ENCODE peak calls at places on chromosomes 12 and 14, in eight cellular contexts. K is ascending aorta, Z is aorta, O is uterus, M is HCT116, U is psoas muscle, G is lung, Q is testis. X is an unnamed sample.
A peak's percentile ranks its signal among the peaks of the same experiment; 100 is the strongest.

GRCh38 chr14:64734990-64735389 is 30.8 kb downstream of the PLEKHG3 start:
- DNase-seq in Q (no peak), G (no peak), O (no peak), Z (no peak), U (no peak), M (no peak), K (no peak), X (no peak)

GRCh38 chr14:99612065-99612736 is 8.2 kb upstream of the CCDC85C start:
- DNase-seq in K (no peak), M (no peak), Q (no peak), O (no peak), Z (no peak), U (no peak), G (no peak), X (no peak)

GRCh38 chr14:26216797-26217196 is 381.0 kb downstream of the NOVA1 start:
- DNase-seq in G (no peak), O (no peak), K (no peak), Z (no peak), U (no peak), Q (no peak), M (no peak), X (no peak)

GRCh38 chr12:461425-461824 is 1.7 kb downstream of the B4GALNT3 start:
- DNase-seq in G (no peak), M (no peak), O (no peak), Z (no peak), K (no peak), Q (no peak), U (no peak), X (no peak)

GRCh38 chr12:52517888-52518287 is 2.3 kb downstream of the KRT5 start:
- DNase-seq in M (no peak), O (no peak), K (no peak), Q (no peak), U (no peak), G (peak; percentile 16), Z (no peak), X (no peak)

GRCh38 chr12:114767906-114768697 is 84.1 kb upstream of the TBX3 start:
- DNase-seq in M (no peak), G (no peak), U (no peak), Z (no peak), Q (no peak), O (no peak), K (no peak), X (no peak)

GRCh38 chr12:5493018-5493417 is 61.1 kb downstream of the NTF3 start:
- DNase-seq in O (no peak), K (no peak), Z (no peak), U (no peak), Q (no peak), G (no peak), M (no peak), X (no peak)

GRCh38 chr12:21941522-21942376 is 523 bp upstream of the ABCC9 start:
- DNase-seq in O (peak; percentile 70), Q (peak; percentile 15), Z (peak; percentile 72), U (peak; percentile 71), M (no peak), K (peak; percentile 73), G (peak; percentile 51), X (no peak)

GRCh38 chr12:9798008-9798619 is 29.2 kb upstream of the KLRF1 start:
- DNase-seq in Q (peak; percentile 66), O (no peak), M (peak; percentile 71), K (no peak), Z (no peak), U (no peak), G (peak; percentile 69), X (peak; percentile 76)

GRCh38 chr14:76986261-76986565 is 42.3 kb downstream of the IRF2BPL start:
- DNase-seq in K (no peak), Z (no peak), O (no peak), G (no peak), M (no peak), Q (no peak), U (no peak), X (no peak)

GRCh38 chr12:112750971-112751370 is 40.6 kb upstream of the RPH3A start:
- DNase-seq in Q (no peak), K (no peak), U (no peak), O (no peak), Z (no peak), G (no peak), M (no peak), X (no peak)

GRCh38 chr14:31902915-31903646 is 174.0 kb upstream of the ARHGAP5 start:
- DNase-seq in K (no peak), Q (no peak), Z (no peak), M (no peak), G (no peak), O (no peak), U (no peak), X (no peak)

GRCh38 chr14:67705211-67705610 is 3.5 kb downstream of the RDH12 start:
- DNase-seq in M (no peak), U (no peak), O (no peak), G (no peak), K (no peak), Q (no peak), Z (no peak), X (no peak)

GRCh38 chr14:67710209-67710608 is 8.5 kb downstream of the RDH12 start:
- DNase-seq in O (no peak), G (no peak), U (no peak), Q (no peak), Z (no peak), M (peak; percentile 48), K (no peak), X (peak; percentile 27)

GRCh38 chr14:67704018-67704417 is 2.3 kb downstream of the RDH12 start:
- DNase-seq in M (no peak), U (no peak), Q (no peak), K (no peak), Z (no peak), G (no peak), O (no peak), X (no peak)

DNA sequence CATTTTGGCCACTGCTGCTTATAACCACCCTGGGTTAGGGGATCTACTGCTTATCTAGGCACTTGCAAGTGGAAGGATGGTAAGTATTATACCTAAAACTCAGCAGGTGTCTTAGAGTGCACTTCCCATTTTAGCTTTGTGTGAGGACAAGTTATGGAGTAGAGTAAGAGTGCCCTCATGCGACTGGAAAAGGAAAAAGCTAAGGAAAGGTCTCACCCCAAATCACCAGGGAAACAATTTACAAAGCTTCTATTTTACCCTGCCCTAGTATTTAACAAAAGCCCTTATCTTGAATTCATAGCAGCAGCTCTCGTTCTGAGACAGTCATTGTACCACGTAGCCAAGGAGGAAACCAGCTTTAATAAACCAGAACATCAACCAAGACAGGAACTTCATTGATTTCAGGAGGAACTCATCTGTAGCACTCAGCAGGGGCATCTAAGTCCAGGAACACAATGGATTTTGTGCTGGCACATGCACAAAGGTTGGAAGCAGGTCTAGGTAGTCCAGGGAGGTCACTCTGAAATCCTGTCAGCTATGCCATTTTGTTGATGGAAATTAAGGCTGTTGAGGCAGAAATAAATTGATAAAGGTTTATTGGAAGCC is 2.9 kb downstream of the RDH12 start:
- DNase-seq in O (no peak), U (no peak), K (no peak), G (no peak), Q (peak; percentile 34), M (peak; percentile 72), Z (no peak), X (peak; percentile 61)
- H3K4me1 ChIP-seq in O (no peaks in the 10 kb centered on the region), U (no peaks in the 10 kb centered on the region), K (no peaks in the 10 kb centered on the region), G (no peaks in the 10 kb centered on the region), Q (no peaks in the 10 kb centered on the region), M (peaks cover 32% of the 10 kb centered on the region), Z (no peaks in the 10 kb centered on the region), X (no peaks in the 10 kb centered on the region)

GRCh38 chr14:90405755-90406154 is 8.9 kb downstream of the CALM1 start:
- DNase-seq in Q (no peak), K (no peak), M (no peak), O (no peak), G (no peak), U (no peak), Z (no peak), X (no peak)
- H3K27ac ChIP-seq in Q (no peak overlapping the region), K (peak overlapping the region; percentile 95), M (no peak overlapping the region), O (peak overlapping the region; percentile 9), G (no peak overlapping the region), U (peak overlapping the region; percentile 92), Z (no peak overlapping the region), X (no peak overlapping the region)

DNA sequence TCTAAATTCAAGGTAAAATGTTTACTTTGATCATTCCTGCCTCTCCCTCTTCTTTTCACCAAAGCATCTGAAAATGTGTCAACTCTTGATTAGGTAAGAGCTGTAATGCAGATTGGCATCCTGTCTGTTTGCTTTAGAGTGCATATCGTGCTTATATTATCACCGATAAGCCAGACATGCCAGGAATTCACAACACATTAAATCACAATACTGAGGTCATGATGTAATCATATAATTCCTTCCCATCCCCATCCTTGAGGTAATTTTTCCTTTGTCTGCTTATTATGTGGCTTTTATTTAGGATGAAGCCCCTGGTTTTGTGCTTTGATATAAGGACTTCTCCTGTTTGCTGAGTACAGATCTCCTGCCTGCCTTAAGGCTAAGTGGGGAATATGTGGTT is 10.2 kb downstream of the DDX47 start:
- DNase-seq in K (no peak), M (no peak), G (no peak), Z (no peak), U (no peak), Q (no peak), O (no peak), X (no peak)
- H3K4me1 ChIP-seq in K (no peaks in the 10 kb centered on the region), M (peaks cover 24% of the 10 kb centered on the region), G (no peaks in the 10 kb centered on the region), Z (no peaks in the 10 kb centered on the region), U (peaks cover 5% of the 10 kb centered on the region), Q (peaks cover 9% of the 10 kb centered on the region), O (no peaks in the 10 kb centered on the region), X (no peaks in the 10 kb centered on the region)

GRCh38 chr14:33567003-33567735 is 383.7 kb downstream of the EGLN3 start:
- DNase-seq in K (no peak), M (no peak), Z (no peak), O (no peak), Q (no peak), G (no peak), U (no peak), X (no peak)
- H3K27ac ChIP-seq in K (no peak overlapping the region), M (no peak overlapping the region), Z (no peak overlapping the region), O (no peak overlapping the region), Q (no peak overlapping the region), G (no peak overlapping the region), U (no peak overlapping the region), X (no peak overlapping the region)

GRCh38 chr12:11880424-11880823 is 190.3 kb upstream of the BCL2L14 start:
- DNase-seq in O (no peak), M (no peak), K (no peak), G (no peak), Z (no peak), Q (no peak), U (no peak), X (no peak)

GRCh38 chr12:11879306-11879705 is 191.4 kb upstream of the BCL2L14 start:
- DNase-seq in U (no peak), G (no peak), M (no peak), K (no peak), Q (no peak), O (no peak), Z (no peak), X (no peak)

GRCh38 chr12:11882301-11883019 is 188.3 kb upstream of the BCL2L14 start:
- DNase-seq in G (no peak), K (no peak), M (no peak), Z (no peak), O (no peak), Q (no peak), U (no peak), X (no peak)

GRCh38 chr12:11884661-11885060 is 186.1 kb upstream of the BCL2L14 start:
- DNase-seq in G (no peak), Q (no peak), Z (no peak), U (no peak), K (no peak), O (no peak), M (no peak), X (no peak)

DNA sequence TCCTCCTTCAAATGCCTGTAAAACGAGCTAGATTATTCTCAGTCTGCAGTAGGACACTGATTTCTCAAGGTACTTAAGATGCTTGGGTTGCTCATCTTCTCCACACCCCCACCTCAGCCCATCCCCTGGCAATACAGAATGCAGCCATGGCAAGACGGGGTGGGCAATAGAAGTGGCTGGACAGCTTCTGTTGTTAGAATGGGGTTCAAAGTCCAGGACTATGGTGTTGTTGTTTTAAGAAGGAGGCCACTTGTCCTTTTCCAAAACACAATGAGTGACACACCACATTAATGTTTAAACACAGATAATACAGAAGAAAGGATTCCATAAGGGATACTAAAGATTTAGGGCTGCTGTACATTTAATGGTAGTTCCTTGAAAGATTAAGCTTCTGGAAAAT is 188.9 kb upstream of the BCL2L14 start:
- DNase-seq in M (no peak), K (no peak), G (no peak), O (no peak), Z (no peak), U (no peak), Q (no peak), X (no peak)
- H3K4me1 ChIP-seq in M (peaks cover 38% of the 10 kb centered on the region), K (peaks cover 10% of the 10 kb centered on the region), G (peaks cover 18% of the 10 kb centered on the region), O (no peaks in the 10 kb centered on the region), Z (no peaks in the 10 kb centered on the region), U (peaks cover 20% of the 10 kb centered on the region), Q (peaks cover 17% of the 10 kb centered on the region), X (peaks cover 5% of the 10 kb centered on the region)